ENCODE peak calls at places on chromosomes 16 and 17, in ten cellular contexts. M is activated CD4-positive, alpha-beta T cell treated with anti-CD3 and anti-CD28 coated beads, Interleukin-2, amount 50 U/mL, for 4 hours; S is T-helper 17 cell; N is HTR-8/SVneo; E is stimulated activated CD4-positive, alpha-beta T cell treated with anti-CD3 and anti-CD28 coated beads, Interleukin-4, amount 100 ng/mL, for 24 hours; Z is activated T-helper 9 cell treated with anti-CD3 and anti-CD28 coated beads, Interleukin-2, amount 50 U/mL, for 16 hours; O is cardiac fibroblast; R is NCI-H1048; A is ascending aorta; J is neural progenitor cell. U is an unnamed sample.
A peak's percentile ranks its signal among the peaks of the same experiment; 100 is the strongest.

GRCh38 chr16:56558024-56558747 is 6.7 kb upstream of the MT4 start:
- DNase-seq in M (no peak), S (no peak), N (peak; percentile 46), E (no peak), Z (no peak), O (peak; percentile 75), R (no peak), A (no peak), J (no peak), U (peak; percentile 77)

GRCh38 chr17:37458805-37459204 is 30.9 kb upstream of the DUSP14 start:
- DNase-seq in M (no peak), S (no peak), N (peak; percentile 47), E (no peak), Z (no peak), O (peak; percentile 90), R (no peak), A (no peak), J (no peak), U (peak; percentile 90)

GRCh38 chr17:6498356-6498755 is 54.1 kb downstream of the PIMREG start:
- DNase-seq in M (no peak), S (no peak), N (no peak), E (no peak), Z (no peak), O (no peak), R (no peak), A (peak; percentile 37), J (no peak), U (no peak)

GRCh38 chr16:48384305-48384981 is 770 bp downstream of the SIAH1 start:
- DNase-seq in M (no peak), S (no peak), N (peak; percentile 46), E (peak; percentile 17), Z (peak; percentile 31), O (peak; percentile 37), R (no peak), A (peak; percentile 77), J (peak; percentile 91), U (no peak)

GRCh38 chr17:18992454-18993130 is 12.0 kb downstream of the FAM83G start:
- DNase-seq in M (no peak), S (peak; percentile 12), N (no peak), E (no peak), Z (no peak), O (no peak), R (no peak), A (no peak), J (no peak), U (no peak)

GRCh38 chr17:40425741-40426140 is 8.0 kb upstream of the TOP2A start:
- DNase-seq in M (no peak), S (no peak), N (no peak), E (no peak), Z (no peak), O (no peak), R (no peak), A (peak; percentile 43), J (no peak), U (no peak)

GRCh38 chr17:1948517-1948825 is 76.7 kb downstream of the RTN4RL1 start:
- DNase-seq in M (no peak), S (no peak), N (no peak), E (no peak), Z (no peak), O (no peak), R (no peak), A (no peak), J (no peak), U (no peak)

GRCh38 chr16:59324462-59324861 is 590.3 kb upstream of the GOT2 start:
- DNase-seq in M (no peak), S (no peak), N (no peak), E (no peak), Z (no peak), O (peak; percentile 2), R (no peak), A (no peak), J (no peak), U (no peak)

GRCh38 chr17:66426397-66427033 is 124.1 kb downstream of the PRKCA start:
- DNase-seq in M (peak; percentile 15), S (peak; percentile 18), N (peak; percentile 54), E (peak; percentile 43), Z (peak; percentile 3), O (peak; percentile 52), R (no peak), A (no peak), J (no peak), U (no peak)

GRCh38 chr17:5563451-5563850 is 20.9 kb downstream of the NLRP1 start:
- DNase-seq in M (no peak), S (no peak), N (no peak), E (no peak), Z (no peak), O (no peak), R (no peak), A (no peak), J (no peak), U (peak; percentile 45)

GRCh38 chr17:69235338-69236058 is 6.9 kb upstream of the ABCA10 start:
- DNase-seq in M (peak; percentile 41), S (peak; percentile 43), N (peak; percentile 47), E (peak; percentile 67), Z (peak; percentile 4), O (peak; percentile 92), R (peak; percentile 47), A (peak; percentile 86), J (peak; percentile 93), U (peak; percentile 77)

GRCh38 chr17:77493901-77494663 is 353.3 kb downstream of the SEC14L1 start:
- DNase-seq in M (no peak), S (no peak), N (no peak), E (no peak), Z (no peak), O (no peak), R (no peak), A (peak; percentile 33), J (no peak), U (no peak)

GRCh38 chr16:505479-506245 is 21.9 kb upstream of the CAPN15 start:
- DNase-seq in M (no peak), S (no peak), N (no peak), E (no peak), Z (no peak), O (no peak), R (no peak), A (no peak), J (no peak), U (no peak)

GRCh38 chr16:19672378-19672777 is 45.6 kb downstream of the KNOP1 start:
- DNase-seq in M (no peak), S (no peak), N (no peak), E (no peak), Z (no peak), O (peak; percentile 21), R (no peak), A (no peak), J (no peak), U (no peak)

GRCh38 chr16:56861092-56861610 is 3.9 kb upstream of the SLC12A3 start:
- DNase-seq in M (no peak), S (no peak), N (peak; percentile 69), E (no peak), Z (no peak), O (no peak), R (no peak), A (no peak), J (peak; percentile 68), U (no peak)

GRCh38 chr17:56772442-56772841 is 61.3 kb downstream of the C17orf67 start:
- DNase-seq in M (no peak), S (no peak), N (no peak), E (no peak), Z (no peak), O (no peak), R (no peak), A (no peak), J (no peak), U (no peak)

GRCh38 chr16:48153689-48154265 is 2.0 kb downstream of the ABCC12 start:
- DNase-seq in M (no peak), S (no peak), N (no peak), E (no peak), Z (no peak), O (no peak), R (no peak), A (no peak), J (no peak), U (no peak)

GRCh38 chr16:79865918-79866317 is 265.4 kb upstream of the MAF start:
- DNase-seq in M (no peak), S (no peak), N (no peak), E (no peak), Z (no peak), O (no peak), R (no peak), A (no peak), J (no peak), U (no peak)

GRCh38 chr17:37884516-37884915 is 39.7 kb upstream of the TBC1D3K start:
- DNase-seq in M (no peak), S (no peak), N (no peak), E (no peak), Z (no peak), O (no peak), R (no peak), A (no peak), J (no peak), U (no peak)

GRCh38 chr17:76196675-76197074 is 43.6 kb downstream of the RNF157 start:
- DNase-seq in M (no peak), S (no peak), N (no peak), E (no peak), Z (no peak), O (peak; percentile 56), R (no peak), A (no peak), J (no peak), U (no peak)

GRCh38 chr17:41794603-41794975 is 8.1 kb upstream of the JUP start:
- DNase-seq in M (no peak), S (no peak), N (no peak), E (no peak), Z (no peak), O (no peak), R (no peak), A (no peak), J (no peak), U (no peak)

GRCh38 chr17:38584350-38584925 is 21.3 kb downstream of the SRCIN1 start:
- DNase-seq in M (peak; percentile 48), S (peak; percentile 53), N (peak; percentile 88), E (peak; percentile 66), Z (peak; percentile 52), O (peak; percentile 54), R (no peak), A (peak; percentile 79), J (peak; percentile 75), U (peak; percentile 27)

GRCh38 chr17:48720263-48721008 is 1.9 kb downstream of the PRAC1 start:
- DNase-seq in M (no peak), S (no peak), N (no peak), E (no peak), Z (no peak), O (no peak), R (no peak), A (no peak), J (peak; percentile 16), U (no peak)

GRCh38 chr17:67138392-67138791 is 94.0 kb downstream of the CACNG1 start:
- DNase-seq in M (no peak), S (no peak), N (no peak), E (no peak), Z (no peak), O (no peak), R (no peak), A (no peak), J (no peak), U (no peak)

GRCh38 chr16:2282866-2283555 is 15.1 kb upstream of the RNPS1 start:
- DNase-seq in M (no peak), S (no peak), N (no peak), E (no peak), Z (no peak), O (no peak), R (no peak), A (no peak), J (no peak), U (no peak)

GRCh38 chr17:31533546-31534155 is 142.2 kb downstream of the RAB11FIP4 start:
- DNase-seq in M (peak; percentile 34), S (no peak), N (peak; percentile 89), E (peak; percentile 51), Z (no peak), O (peak; percentile 77), R (no peak), A (no peak), J (peak; percentile 66), U (peak; percentile 43)

GRCh38 chr16:49859139-49859947 is 3.4 kb upstream of the ZNF423 start:
- DNase-seq in M (no peak), S (no peak), N (no peak), E (no peak), Z (no peak), O (peak; percentile 39), R (no peak), A (peak; percentile 78), J (no peak), U (no peak)

GRCh38 chr17:81869221-81870154 is 1.6 kb downstream of the ARHGDIA start:
- DNase-seq in M (no peak), S (peak; percentile 38), N (no peak), E (peak; percentile 46), Z (no peak), O (peak; percentile 47), R (no peak), A (no peak), J (peak; percentile 68), U (no peak)

U was measured in stromal cell of bone marrow.